ENCODE peak calls at places on chromosomes 6 and 20, in five cellular contexts. Q, E, I, X and O are unnamed samples.

GRCh38 chr6:40338306-40338705 is 248.9 kb downstream of the LRFN2 start:
- DNase-seq in E (no peak), X (no peak), Q (no peak), I (no peak), O (no peak)

GRCh38 chr6:27575594-27576361 is 102.9 kb upstream of the ZNF184 start:
- DNase-seq in Q (no peak), E (no peak), X (no peak), I (no peak), O (no peak)

GRCh38 chr20:8678098-8678776 is 390.6 kb upstream of the PLCB4 start:
- DNase-seq in Q (no peak), I (no peak), E (no peak), X (no peak), O (no peak)

GRCh38 chr6:56959938-56960337 is 5.0 kb downstream of the BEND6 start:
- DNase-seq in I (no peak), E (no peak), X (no peak), Q (no peak), O (no peak)

GRCh38 chr20:5073154-5074049 is 46.4 kb downstream of the PCNA start:
- DNase-seq in I (peak), X (no peak), E (no peak), Q (no peak), O (no peak)

GRCh38 chr6:115058414-115059211 is 715.8 kb upstream of the HS3ST5 start:
- DNase-seq in I (no peak), E (no peak), X (no peak), Q (no peak), O (no peak)

GRCh38 chr6:93972791-93973190 is 553.4 kb upstream of the EPHA7 start:
- DNase-seq in E (no peak), I (no peak), X (no peak), Q (no peak), O (no peak)

GRCh38 chr6:152948150-152948768 is 34.6 kb downstream of the FBXO5 start:
- DNase-seq in Q (peak), E (no peak), X (peak), I (no peak), O (no peak)

GRCh38 chr6:36947570-36948351 is 6.8 kb upstream of the PI16 start:
- DNase-seq in Q (no peak), X (peak), I (no peak), E (no peak), O (no peak)